ENCODE peak calls at places on chromosomes 6 and 20, in four cellular contexts. D is HL-60, W is K562, N is GM12878. Z is an unnamed sample.

GRCh38 chr6:107489636-107490567 is at the start of gene SOBP:
- DNase-seq in N (no peak), W (peak; percentile 65), D (no peak), Z (peak; percentile 50)

GRCh38 chr6:161649841-161650240 is 376.0 kb upstream of the AGPAT4 start:
- DNase-seq in N (no peak), D (no peak), W (no peak), Z (no peak)

GRCh38 chr6:149127212-149127611 is 190.3 kb upstream of the TAB2 start:
- DNase-seq in D (no peak), W (no peak), N (no peak), Z (no peak)

GRCh38 chr6:57302477-57302876 is 15.0 kb upstream of the PRIM2 start:
- DNase-seq in W (no peak), N (no peak), D (no peak), Z (no peak)

GRCh38 chr20:53296451-53297153 is 297.0 kb downstream of the ZNF217 start:
- DNase-seq in N (no peak), D (no peak), W (peak; percentile 61), Z (no peak)

GRCh38 chr6:39848171-39848570 is 56.0 kb downstream of the DAAM2 start:
- DNase-seq in N (no peak), W (no peak), D (no peak), Z (no peak)

GRCh38 chr6:108417027-108417426 is 122.2 kb downstream of the AFG1L start:
- DNase-seq in D (no peak), N (no peak), W (no peak), Z (no peak)

GRCh38 chr6:33344771-33345697 is 27.5 kb upstream of the ZBTB22 start:
- DNase-seq in W (peak; percentile 85), N (peak; percentile 58), D (peak; percentile 64), Z (peak; percentile 35)

DNA sequence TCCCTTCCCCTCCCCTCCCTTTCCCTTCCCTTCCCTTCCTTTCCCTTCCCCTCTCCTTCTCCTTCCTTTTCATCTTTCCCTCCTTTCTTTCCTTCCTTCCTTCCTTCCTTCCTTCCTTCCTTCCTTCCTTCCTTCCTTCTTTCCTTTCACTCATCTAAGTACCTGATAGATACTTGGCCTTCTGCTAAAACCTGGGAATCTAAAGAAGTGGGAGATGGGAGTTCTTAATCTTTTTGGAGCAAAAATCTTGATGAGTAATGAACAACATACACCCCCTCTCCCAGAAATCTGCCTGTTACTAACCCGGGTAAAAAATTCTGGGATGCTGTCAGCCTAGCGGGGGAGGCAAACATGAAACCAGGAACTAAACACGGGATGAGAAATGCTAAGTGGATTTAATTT is 100.7 kb downstream of the VEGFA start:
- DNase-seq in W (no peak), D (no peak), N (no peak), Z (no peak)
- TF ChIP-seq SPI1 in W (no peak), D (no peak), N (no peak), Z (no peak)

GRCh38 chr6:43037197-43037596 is 15.8 kb downstream of the RRP36 start:
- DNase-seq in D (no peak), N (no peak), W (no peak), Z (no peak)

GRCh38 chr6:43037706-43038105 is 15.9 kb downstream of the CUL7 start:
- DNase-seq in D (no peak), W (no peak), N (no peak), Z (no peak)

GRCh38 chr6:43033874-43034273 is 12.5 kb downstream of the RRP36 start:
- DNase-seq in W (no peak), D (no peak), N (no peak), Z (no peak)

GRCh38 chr6:43036712-43037111 is 15.3 kb downstream of the RRP36 start:
- DNase-seq in N (no peak), D (no peak), W (no peak), Z (no peak)

GRCh38 chr6:43035495-43036194 is 14.2 kb downstream of the RRP36 start:
- DNase-seq in W (no peak), N (no peak), D (no peak), Z (no peak)
- TF ChIP-seq POLR2AphosphoS5 in W (no peak), N (no peak), D (no peak), Z (no peak)

GRCh38 chr20:38168791-38169589 is 3.9 kb upstream of the TGM2 start:
- DNase-seq in W (no peak), N (no peak), D (peak; percentile 63), Z (no peak)
- TF ChIP-seq SPI1 in W (peak; percentile 79), N (peak; percentile 58), D (peak; percentile 95), Z (peak; percentile 68)

DNA sequence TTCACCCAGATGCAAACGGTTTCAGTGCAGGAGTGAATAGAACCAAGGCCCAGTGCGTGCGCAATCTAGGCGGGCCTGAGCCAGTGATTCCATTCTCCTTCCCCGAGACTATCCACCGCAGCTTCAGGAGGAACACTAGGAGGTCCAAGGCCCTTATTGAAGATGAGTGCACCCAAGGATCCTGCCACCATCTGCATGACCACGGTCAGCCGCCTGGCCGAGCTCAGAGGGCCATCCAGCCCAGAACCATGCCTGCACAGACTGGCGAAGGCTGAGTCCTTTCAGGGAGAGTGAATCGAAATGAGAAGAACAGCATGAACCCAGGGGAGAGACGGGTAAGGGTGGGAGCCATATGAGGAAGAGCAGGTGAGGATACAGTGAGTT is 26.3 kb downstream of the SERPINB6 start:
- DNase-seq in N (no peak), W (no peak), D (no peak), Z (no peak)
- TF ChIP-seq POLR2AphosphoS5 in N (no peak), W (no peak), D (no peak), Z (no peak)

DNA sequence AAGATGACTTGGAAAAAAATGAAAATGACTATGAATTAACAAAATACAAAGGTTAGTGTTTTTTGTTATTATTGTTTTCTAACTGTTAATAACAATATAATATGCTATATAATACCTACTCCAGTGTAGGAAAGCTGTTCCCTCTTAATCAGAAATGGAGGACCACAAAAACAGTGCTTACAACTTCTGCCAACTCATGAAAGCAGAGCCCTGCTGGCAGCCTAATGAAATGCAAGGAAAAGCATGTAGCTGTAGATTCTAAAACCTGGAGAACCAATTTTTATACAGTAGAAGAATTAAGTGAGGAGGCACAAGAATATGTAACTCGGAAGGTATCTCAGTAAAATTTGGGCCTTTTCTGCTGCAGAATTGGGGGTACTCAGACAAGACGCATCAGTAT is 29.4 kb downstream of the PHIP start:
- DNase-seq in N (no peak), D (peak; percentile 7), W (peak; percentile 12), Z (no peak)
- TF ChIP-seq SPI1 in N (no peak), D (no peak), W (no peak), Z (no peak)

GRCh38 chr6:37960139-37960935 is 140.8 kb downstream of the ZFAND3 start:
- DNase-seq in D (no peak), W (no peak), N (peak; percentile 44), Z (no peak)

GRCh38 chr6:37954791-37955190 is 135.3 kb downstream of the ZFAND3 start:
- DNase-seq in D (no peak), N (no peak), W (no peak), Z (no peak)

GRCh38 chr6:37952027-37952426 is 132.5 kb downstream of the ZFAND3 start:
- DNase-seq in D (no peak), N (peak; percentile 40), W (no peak), Z (no peak)

DNA sequence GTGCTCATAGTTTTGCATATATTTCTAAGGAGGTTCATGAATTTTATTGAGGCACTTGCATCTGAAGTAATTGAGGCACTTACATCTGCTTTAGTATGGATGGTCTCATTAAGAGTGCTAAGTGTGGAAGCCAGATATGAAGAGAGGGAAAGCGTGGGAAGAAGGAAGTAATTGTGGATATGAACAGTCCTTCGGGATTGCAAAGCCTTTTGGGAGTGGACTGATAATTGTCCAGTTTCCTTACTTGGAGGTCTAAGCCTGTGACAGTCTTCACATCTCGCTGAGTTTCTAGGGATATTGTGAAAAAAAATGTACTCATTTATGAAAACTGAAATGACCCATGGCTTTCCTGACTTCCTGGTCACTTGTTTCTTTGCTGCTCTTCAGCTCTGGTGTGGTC is 137.2 kb downstream of the ZFAND3 start:
- DNase-seq in W (no peak), D (no peak), N (no peak), Z (no peak)
- TF ChIP-seq POLR2AphosphoS5 in W (no peak), D (no peak), N (no peak), Z (no peak)

GRCh38 chr6:4270799-4271198 is 135.4 kb upstream of the ECI2 start:
- DNase-seq in W (no peak), D (no peak), N (no peak), Z (no peak)
- TF ChIP-seq SPI1 in W (no peak), D (no peak), N (no peak), Z (no peak)

GRCh38 chr6:31055401-31055800 is 45.1 kb downstream of the MUC22 start:
- DNase-seq in D (no peak), W (no peak), N (no peak), Z (no peak)

GRCh38 chr6:31057426-31058003 is 47.2 kb downstream of the MUC22 start:
- DNase-seq in N (no peak), D (no peak), W (no peak), Z (no peak)

GRCh38 chr6:31053873-31054272 is 43.6 kb downstream of the MUC22 start:
- DNase-seq in D (no peak), N (no peak), W (no peak), Z (no peak)

GRCh38 chr6:31060162-31060561 is 49.9 kb downstream of the MUC22 start:
- DNase-seq in D (no peak), W (no peak), N (no peak), Z (no peak)

DNA sequence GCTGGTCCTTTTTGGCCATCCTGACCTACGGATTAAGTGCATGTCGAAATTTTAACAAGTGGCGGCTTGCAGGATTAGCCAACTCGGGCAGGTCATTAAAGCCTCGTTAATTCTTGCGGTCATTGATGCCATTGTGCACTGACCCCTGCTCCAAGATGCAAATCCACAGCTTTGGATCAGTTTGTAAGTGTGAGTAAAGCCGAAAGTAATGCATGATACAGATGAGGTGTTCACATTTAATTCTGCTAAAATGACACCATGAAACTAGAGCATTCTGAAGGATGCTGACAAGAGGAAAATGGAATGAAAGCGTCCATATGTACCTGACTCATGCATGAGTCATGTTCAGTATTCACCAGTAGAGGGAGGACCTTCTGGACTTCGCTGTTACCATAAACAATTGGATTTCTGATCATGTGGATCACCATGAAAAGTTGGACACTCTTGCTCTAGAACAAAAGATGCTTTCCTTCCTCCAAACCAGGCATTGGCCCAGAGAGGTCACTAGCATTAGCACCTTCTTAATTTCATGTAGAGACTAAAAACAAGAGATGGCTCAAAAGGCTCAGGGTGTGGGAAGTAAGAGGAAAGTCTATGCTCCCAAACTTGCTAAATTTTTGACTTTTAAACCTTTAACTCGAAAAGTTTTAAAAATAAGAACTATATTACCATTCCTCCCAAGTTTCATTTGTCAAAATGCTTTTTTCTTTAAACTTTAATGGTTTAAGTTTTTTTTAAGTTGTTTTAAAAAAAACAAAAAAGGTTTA is 48.0 kb downstream of the MUC22 start:
- DNase-seq in W (peak; percentile 68), N (no peak), D (no peak), Z (no peak)
- TF ChIP-seq POLR2AphosphoS5 in W (no peak), N (no peak), D (no peak), Z (no peak)